ENCODE peak calls at places on chromosomes 3 and 15, in ten cellular contexts. H is Panc1; Y is CD4-positive, CD25-positive, alpha-beta regulatory T cell; Z is testis; L is GM23248; Q is ascending aorta; M is neuronal stem cell; E is H1; C is PC-3; I is aorta. R is an unnamed sample. For H3K9me3, the result is how much of the 10 kb centered on the place peaks cover.

GRCh38 chr15:62407216-62407615 is 242.1 kb upstream of the C2CD4B start:
- DNase-seq in H (no peak), Y (no peak), Z (no peak), L (no peak), Q (no peak), M (no peak), E (no peak), C (no peak), I (no peak), R (no peak)

GRCh38 chr15:51132384-51133139 is 37.9 kb upstream of the TNFAIP8L3 start:
- DNase-seq in H (peak), Y (no peak), Z (peak), L (peak), Q (peak), M (peak), E (no peak), C (peak), I (peak), R (peak)

GRCh38 chr15:66838671-66839239 is 136.7 kb downstream of the SMAD6 start:
- DNase-seq in H (no peak), Y (no peak), Z (no peak), L (peak), Q (peak), M (no peak), E (no peak), C (peak), I (no peak), R (no peak)

GRCh38 chr3:171982829-171983228 is 56.5 kb upstream of the FNDC3B start:
- DNase-seq in H (no peak), Y (no peak), Z (no peak), L (peak), Q (no peak), M (no peak), E (no peak), C (peak), I (no peak), R (peak)

GRCh38 chr3:31833391-31834165 is 147.5 kb downstream of the OSBPL10 start:
- DNase-seq in H (no peak), Y (no peak), Z (no peak), L (no peak), Q (no peak), M (no peak), E (no peak), C (no peak), I (no peak), R (no peak)

GRCh38 chr3:149395107-149396089 is 17.9 kb upstream of the TM4SF1 start:
- DNase-seq in H (no peak), Y (no peak), Z (no peak), L (peak), Q (no peak), M (no peak), E (no peak), C (peak), I (peak), R (no peak)

GRCh38 chr3:12187448-12188327 is 29.0 kb upstream of the TIMP4 start:
- DNase-seq in H (no peak), Y (no peak), Z (no peak), L (peak), Q (no peak), M (no peak), E (no peak), C (peak), I (peak), R (no peak)

GRCh38 chr3:20043398-20043797 is 3.2 kb downstream of the KAT2B start:
- DNase-seq in H (no peak), Y (peak), Z (peak), L (peak), Q (peak), M (no peak), E (no peak), C (no peak), I (peak), R (no peak)

GRCh38 chr3:20857636-20858035 is 671.6 kb upstream of the SGO1 start:
- DNase-seq in H (no peak), Y (no peak), Z (no peak), L (peak), Q (no peak), M (no peak), E (no peak), C (peak), I (no peak), R (no peak)

GRCh38 chr3:167855306-167855705 is 119.8 kb downstream of the SERPINI1 start:
- DNase-seq in H (no peak), Y (no peak), Z (no peak), L (no peak), Q (no peak), M (no peak), E (no peak), C (peak), I (no peak), R (no peak)

GRCh38 chr3:156382458-156383346 is 172.2 kb downstream of the SSR3 start:
- DNase-seq in H (peak), Y (no peak), Z (peak), L (peak), Q (no peak), M (no peak), E (no peak), C (peak), I (no peak), R (no peak)

GRCh38 chr3:159839561-159840379 is 148.9 kb upstream of the IL12A start:
- DNase-seq in H (no peak), Y (no peak), Z (peak), L (no peak), Q (no peak), M (peak), E (peak), C (no peak), I (no peak), R (no peak)

GRCh38 chr15:25171856-25172687 is 217.3 kb downstream of the SNRPN start:
- DNase-seq in H (no peak), Y (no peak), Z (no peak), L (no peak), Q (peak), M (no peak), E (no peak), C (no peak), I (no peak), R (no peak)
- H3K9me3 ChIP-seq in H (under half), Y (half or more), Z (under half), L (under half), Q (under half), M (under half), E (half or more), C (under half), I (under half), R (half or more)

GRCh38 chr15:25072857-25073476 is 118.2 kb downstream of the SNRPN start:
- DNase-seq in H (no peak), Y (no peak), Z (no peak), L (no peak), Q (no peak), M (no peak), E (no peak), C (no peak), I (no peak), R (no peak)
- H3K9me3 ChIP-seq in H (half or more), Y (half or more), Z (under half), L (under half), Q (half or more), M (half or more), E (half or more), C (half or more), I (half or more), R (half or more)

GRCh38 chr3:16670191-16670590 is 65.0 kb upstream of the DAZL start:
- DNase-seq in H (no peak), Y (no peak), Z (no peak), L (no peak), Q (no peak), M (no peak), E (no peak), C (no peak), I (no peak), R (no peak)

GRCh38 chr3:16673530-16673929 is 68.3 kb upstream of the DAZL start:
- DNase-seq in H (no peak), Y (no peak), Z (no peak), L (no peak), Q (no peak), M (no peak), E (no peak), C (no peak), I (no peak), R (no peak)

GRCh38 chr3:16667633-16668032 is 62.4 kb upstream of the DAZL start:
- DNase-seq in H (no peak), Y (no peak), Z (no peak), L (no peak), Q (no peak), M (no peak), E (no peak), C (no peak), I (no peak), R (no peak)

GRCh38 chr3:16668776-16669545 is 63.7 kb upstream of the DAZL start:
- DNase-seq in H (no peak), Y (no peak), Z (no peak), L (no peak), Q (no peak), M (no peak), E (no peak), C (no peak), I (no peak), R (no peak)

DNA sequence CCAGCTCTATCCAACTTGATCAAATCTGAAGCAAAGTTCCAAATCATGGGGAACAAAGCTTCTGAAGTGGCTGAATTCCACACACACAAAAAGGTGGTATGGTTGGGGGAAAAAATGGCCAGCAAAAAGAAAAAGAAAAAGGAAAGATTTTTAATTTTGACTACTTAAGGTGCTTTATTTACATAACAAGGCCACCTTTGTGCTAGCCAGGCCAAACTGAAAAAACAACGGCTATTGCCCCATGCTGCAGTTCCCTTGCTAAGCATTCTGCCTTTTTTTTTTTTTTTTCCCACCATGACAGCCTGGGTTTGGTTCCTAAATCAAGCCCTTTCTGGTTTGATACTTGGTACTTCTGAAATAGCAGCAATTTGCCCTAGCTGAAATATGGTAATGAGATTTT is 66.5 kb upstream of the DAZL start:
- DNase-seq in H (no peak), Y (no peak), Z (no peak), L (no peak), Q (no peak), M (no peak), E (no peak), C (no peak), I (no peak), R (no peak)
- H3K9me3 ChIP-seq in H (under half), Y (under half), Z (under half), L (under half), Q (under half), M (under half), E (under half), C (under half), I (under half), R (under half)

GRCh38 chr3:43043793-43044192 is 62.1 kb downstream of the POMGNT2 start:
- DNase-seq in H (no peak), Y (no peak), Z (no peak), L (no peak), Q (no peak), M (no peak), E (no peak), C (no peak), I (no peak), R (no peak)
- H3K9me3 ChIP-seq in H (under half), Y (under half), Z (under half), L (under half), Q (under half), M (under half), E (under half), C (under half), I (under half), R (under half)

DNA sequence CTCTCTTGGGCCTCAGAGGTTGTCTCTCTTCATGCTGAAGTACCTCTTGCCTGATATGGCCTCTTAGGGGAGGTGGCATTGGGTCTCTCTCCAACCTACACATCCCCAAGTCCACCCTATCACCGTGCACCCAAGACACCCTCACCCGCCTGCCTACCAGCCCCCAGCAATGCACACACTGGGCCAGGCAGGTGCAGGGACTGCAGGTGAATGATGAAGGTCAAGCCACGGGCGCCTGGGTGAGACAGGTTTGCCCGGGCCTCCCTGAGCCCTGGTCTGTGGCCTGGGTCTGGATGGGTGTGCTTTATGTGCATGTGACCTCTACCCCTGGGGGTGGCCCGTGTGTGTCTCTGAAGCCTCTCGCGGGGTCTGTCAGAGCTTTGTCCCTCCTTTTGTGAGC is 68.3 kb downstream of the WNT7A start:
- DNase-seq in H (no peak), Y (no peak), Z (no peak), L (no peak), Q (no peak), M (no peak), E (no peak), C (no peak), I (no peak), R (no peak)
- H3K9me3 ChIP-seq in H (under half), Y (under half), Z (under half), L (under half), Q (under half), M (under half), E (under half), C (under half), I (under half), R (half or more)